ENCODE peak calls at places on chromosomes 3 and 15, in four cellular contexts. I is naive thymus-derived CD8-positive, alpha-beta T cell; K is left kidney; M is BE2C. S is an unnamed sample.

GRCh38 chr3:167225821-167226220 is 154.3 kb downstream of the ZBBX start:
- DNase-seq in I (no peak), K (no peak), M (no peak), S (no peak)

GRCh38 chr15:72074335-72075060 is 43.5 kb downstream of the MYO9A start:
- DNase-seq in I (no peak), K (peak; percentile 9), M (no peak), S (no peak)

GRCh38 chr3:80688814-80689213 is 921.0 kb upstream of the ROBO1 start:
- DNase-seq in I (no peak), K (peak; percentile 45), M (peak; percentile 44), S (no peak)

GRCh38 chr3:52873433-52874159 is 23.8 kb downstream of the STIMATE start:
- DNase-seq in I (no peak), K (no peak), M (no peak), S (no peak)

GRCh38 chr15:49741721-49742120 is 120.9 kb downstream of the DTWD1 start:
- DNase-seq in I (no peak), K (no peak), M (no peak), S (no peak)

GRCh38 chr15:40769310-40770146 is at the start of gene C15orf62:
- DNase-seq in I (peak; percentile 72), K (peak; percentile 86), M (peak; percentile 79), S (no peak)

GRCh38 chr3:51975857-51976549 is 1.1 kb downstream of the ABHD14A start:
- DNase-seq in I (no peak), K (peak; percentile 91), M (peak; percentile 76), S (peak; percentile 74)

GRCh38 chr15:75452968-75453702 is 1.6 kb upstream of the SIN3A start:
- DNase-seq in I (peak; percentile 33), K (peak; percentile 79), M (peak; percentile 46), S (peak; percentile 35)

GRCh38 chr3:66816110-66816761 is 181.9 kb upstream of the KBTBD8 start:
- DNase-seq in I (no peak), K (peak; percentile 74), M (no peak), S (no peak)

GRCh38 chr3:89380006-89380405 is 272.6 kb downstream of the EPHA3 start:
- DNase-seq in I (no peak), K (no peak), M (no peak), S (no peak)

GRCh38 chr15:75347222-75348033 is 589 bp downstream of the NEIL1 start:
- DNase-seq in I (peak; percentile 46), K (peak; percentile 76), M (no peak), S (peak; percentile 81)

GRCh38 chr3:46946856-46947544 is 29.5 kb downstream of the CCDC12 start:
- DNase-seq in I (peak; percentile 14), K (peak; percentile 42), M (peak; percentile 66), S (no peak)

GRCh38 chr15:43958894-43959330 is 132.1 kb downstream of the WDR76 start:
- DNase-seq in I (no peak), K (peak; percentile 25), M (no peak), S (no peak)

GRCh38 chr3:106438916-106439315 is 570.1 kb upstream of the CBLB start:
- DNase-seq in I (no peak), K (no peak), M (no peak), S (no peak)

GRCh38 chr3:134918448-134918847 is 123.4 kb downstream of the EPHB1 start:
- DNase-seq in I (no peak), K (no peak), M (no peak), S (no peak)

GRCh38 chr3:44833394-44833793 is 28.3 kb upstream of the TMEM42 start:
- DNase-seq in I (no peak), K (no peak), M (no peak), S (no peak)

GRCh38 chr15:26702381-26702780 is 70.5 kb downstream of the GABRB3 start:
- DNase-seq in I (no peak), K (no peak), M (no peak), S (no peak)

GRCh38 chr15:98289747-98290146 is 329.2 kb downstream of the ARRDC4 start:
- DNase-seq in I (no peak), K (peak; percentile 63), M (no peak), S (no peak)

S was measured in anterior cingulate cortex.